ENCODE peak calls at places on chromosomes 16 and 17, in five cellular contexts. P is H1, L is GM12878, Z is K562, N is HepG2. H is an unnamed sample.

GRCh38 chr16:31423801-31424200 is 4.4 kb downstream of the COX6A2 start:
- DNase-seq in P (no peak), L (no peak), Z (no peak), N (no peak), H (no peak)

GRCh38 chr17:50394711-50395110 is 2.6 kb downstream of the LRRC59 start:
- DNase-seq in P (no peak), L (no peak), Z (no peak), N (no peak), H (no peak)

GRCh38 chr16:87465306-87465705 is 27.5 kb downstream of the ZCCHC14 start:
- DNase-seq in P (no peak), L (no peak), Z (peak), N (peak), H (no peak)

GRCh38 chr17:68378202-68379149 is 78.8 kb downstream of the WIPI1 start:
- DNase-seq in P (no peak), L (no peak), Z (no peak), N (peak), H (peak)

GRCh38 chr16:29819506-29819905 is 756 bp upstream of the MVP start:
- DNase-seq in P (no peak), L (no peak), Z (no peak), N (no peak), H (no peak)

GRCh38 chr17:252456-252855 is 71.0 kb upstream of the DOC2B start:
- DNase-seq in P (no peak), L (no peak), Z (no peak), N (no peak), H (peak)

GRCh38 chr17:48074322-48075054 is 26.3 kb downstream of the NFE2L1 start:
- DNase-seq in P (no peak), L (no peak), Z (peak), N (peak), H (peak)

GRCh38 chr17:81429813-81430510 is 34.7 kb downstream of the BAHCC1 start:
- DNase-seq in P (no peak), L (no peak), Z (peak), N (no peak), H (no peak)

GRCh38 chr16:58499092-58499511 is 841 bp upstream of the NDRG4 start:
- DNase-seq in P (no peak), L (no peak), Z (no peak), N (no peak), H (no peak)

GRCh38 chr17:81249233-81250040 is 10.3 kb downstream of the NDUFAF8 start:
- DNase-seq in P (no peak), L (no peak), Z (no peak), N (peak), H (no peak)

GRCh38 chr17:59963738-59964454 is 644 bp downstream of the RNFT1 start:
- DNase-seq in P (no peak), L (no peak), Z (peak), N (peak), H (no peak)

GRCh38 chr17:33745047-33745783 is 452.1 kb upstream of the ASIC2 start:
- DNase-seq in P (no peak), L (no peak), Z (peak), N (peak), H (no peak)

GRCh38 chr17:6241996-6242395 is 171.8 kb downstream of the WSCD1 start:
- DNase-seq in P (no peak), L (no peak), Z (no peak), N (no peak), H (no peak)

GRCh38 chr17:49910094-49910857 is 58.7 kb upstream of the DLX4 start:
- DNase-seq in P (no peak), L (no peak), Z (peak), N (no peak), H (peak)

GRCh38 chr16:23557779-23558330 is 328 bp downstream of the UBFD1 start:
- DNase-seq in P (no peak), L (no peak), Z (no peak), N (peak), H (peak)

GRCh38 chr17:27315796-27316465 is 22.0 kb downstream of the WSB1 start:
- DNase-seq in P (no peak), L (no peak), Z (no peak), N (no peak), H (no peak)

GRCh38 chr17:60390881-60391418 is 983 bp downstream of the USP32 start:
- DNase-seq in P (no peak), L (no peak), Z (no peak), N (peak), H (no peak)

GRCh38 chr17:216625-217024 is 35.2 kb upstream of the DOC2B start:
- DNase-seq in P (no peak), L (no peak), Z (no peak), N (no peak), H (no peak)

GRCh38 chr16:66247516-66248089 is 118.9 kb upstream of the CDH5 start:
- DNase-seq in P (no peak), L (no peak), Z (no peak), N (no peak), H (no peak)

GRCh38 chr16:87457724-87458423 is 35.0 kb downstream of the ZCCHC14 start:
- DNase-seq in P (peak), L (peak), Z (no peak), N (no peak), H (no peak)

GRCh38 chr16:53357208-53357586 is 77.1 kb upstream of the RBL2 start:
- DNase-seq in P (no peak), L (no peak), Z (no peak), N (no peak), H (no peak)

GRCh38 chr17:34406196-34406595 is 43.2 kb upstream of the CCL1 start:
- DNase-seq in P (no peak), L (no peak), Z (no peak), N (no peak), H (no peak)

GRCh38 chr16:23278031-23278430 is 24.1 kb upstream of the SCNN1B start:
- DNase-seq in P (no peak), L (no peak), Z (no peak), N (no peak), H (no peak)

GRCh38 chr16:12231666-12232065 is 255.1 kb downstream of the SNX29 start:
- DNase-seq in P (no peak), L (no peak), Z (no peak), N (no peak), H (no peak)

GRCh38 chr17:45977506-45977824 is 21.6 kb upstream of the STH start:
- DNase-seq in P (no peak), L (no peak), Z (no peak), N (no peak), H (no peak)

GRCh38 chr17:38701504-38702165 is 3.4 kb upstream of the MLLT6 start:
- DNase-seq in P (no peak), L (peak), Z (peak), N (peak), H (no peak)

GRCh38 chr17:39563476-39563875 is 44.2 kb downstream of the NEUROD2 start:
- DNase-seq in P (no peak), L (no peak), Z (no peak), N (no peak), H (peak)

GRCh38 chr16:56294599-56294998 is 103.3 kb downstream of the GNAO1 start:
- DNase-seq in P (no peak), L (no peak), Z (no peak), N (no peak), H (no peak)

GRCh38 chr16:9270424-9270823 is 179.0 kb downstream of the HAPSTR1 start:
- DNase-seq in P (no peak), L (no peak), Z (no peak), N (no peak), H (no peak)

GRCh38 chr16:81446318-81447275 is 2.0 kb downstream of the CMIP start:
- DNase-seq in P (no peak), L (no peak), Z (no peak), N (no peak), H (no peak)

GRCh38 chr17:32452281-32452680 is 8.0 kb downstream of the PSMD11 start:
- DNase-seq in P (no peak), L (no peak), Z (no peak), N (no peak), H (no peak)

GRCh38 chr17:82929011-82929622 is 89.3 kb upstream of the ZNF750 start:
- DNase-seq in P (no peak), L (no peak), Z (no peak), N (no peak), H (no peak)

DNA sequence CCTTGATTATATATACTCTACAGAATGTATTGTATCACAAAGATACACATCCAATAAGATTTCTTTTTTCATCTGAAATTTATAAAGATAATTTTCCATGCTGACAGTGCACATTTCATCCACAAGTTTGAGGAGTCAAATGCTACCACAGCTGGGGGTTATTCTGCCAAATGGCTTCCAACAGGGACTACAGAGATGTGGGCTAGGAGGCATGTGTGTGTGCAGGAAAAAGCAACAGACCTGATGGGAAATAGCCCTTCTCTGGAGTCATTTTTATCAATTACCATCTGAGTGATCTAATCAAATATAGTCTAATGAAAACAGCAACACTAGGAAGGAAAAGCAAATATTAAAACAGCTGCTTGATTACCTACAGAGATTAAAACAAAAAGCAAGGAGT is 290.5 kb downstream of the CEP112 start:
- DNase-seq in P (no peak), L (no peak), Z (no peak), N (no peak), H (no peak)
- TF ChIP-seq ATF2 in P (no peak), L (no peak), Z (no peak), N (no peak), H (no peak)

GRCh38 chr17:11813278-11813677 is 184.0 kb downstream of the ZNF18 start:
- DNase-seq in P (no peak), L (no peak), Z (no peak), N (no peak), H (no peak)

GRCh38 chr17:11803635-11804034 is 193.6 kb downstream of the ZNF18 start:
- DNase-seq in P (no peak), L (no peak), Z (no peak), N (no peak), H (no peak)

GRCh38 chr17:11805952-11806351 is 191.3 kb downstream of the ZNF18 start:
- DNase-seq in P (no peak), L (no peak), Z (no peak), N (no peak), H (no peak)

GRCh38 chr17:11803226-11803625 is 194.0 kb downstream of the ZNF18 start:
- DNase-seq in P (no peak), L (no peak), Z (no peak), N (no peak), H (no peak)

GRCh38 chr17:11807606-11808005 is 189.7 kb downstream of the ZNF18 start:
- DNase-seq in P (no peak), L (no peak), Z (no peak), N (no peak), H (no peak)
- TF ChIP-seq MAX in P (no peak), L (no peak), Z (no peak), N (no peak), H (no peak)

GRCh38 chr17:42428141-42428944 is 5.3 kb upstream of the CAVIN1 start:
- DNase-seq in P (no peak), L (no peak), Z (peak), N (peak), H (peak)
- TF ChIP-seq USF2 in P (no peak), L (no peak), Z (no peak), N (no peak), H (no peak)

GRCh38 chr16:19844945-19845641 is 39.6 kb downstream of the GPRC5B start:
- DNase-seq in P (no peak), L (no peak), Z (peak), N (no peak), H (no peak)
- TF ChIP-seq ATF2 in P (no peak), L (no peak), Z (no peak), N (no peak), H (no peak)